ENCODE peak calls at places on chromosome 12, in four cellular contexts. One of them, this sample, is unnamed.

GRCh38 chr12:118120579-118121363 is 15.2 kb upstream of the PEBP1 start:
- DNase-seq in K562: peak; percentile 89
- DNase-seq in H1: peak; percentile 79
- DNase-seq in HepG2: peak; percentile 91
- DNase-seq in this sample: peak; percentile 69

GRCh38 chr12:31362115-31362758 is 36.3 kb upstream of the SINHCAF start:
- DNase-seq in HepG2: peak; percentile 66
- DNase-seq in K562: peak; percentile 29
- DNase-seq in H1: peak; percentile 68
- DNase-seq in this sample: no peak

GRCh38 chr12:1966561-1967211 is 37.6 kb downstream of the DCP1B start:
- DNase-seq in HepG2: no peak
- DNase-seq in K562: no peak
- DNase-seq in H1: no peak
- DNase-seq in this sample: no peak

GRCh38 chr12:103495158-103495782 is 498 bp downstream of the C12orf42 start:
- DNase-seq in H1: peak; percentile 82
- DNase-seq in HepG2: no peak
- DNase-seq in K562: peak; percentile 36
- DNase-seq in this sample: peak; percentile 14

GRCh38 chr12:15356831-15357456 is 34.6 kb downstream of the PTPRO start:
- DNase-seq in HepG2: no peak
- DNase-seq in H1: no peak
- DNase-seq in K562: no peak
- DNase-seq in this sample: no peak

GRCh38 chr12:124927325-124928094 is 13.1 kb upstream of the UBC start:
- DNase-seq in K562: peak; percentile 84
- DNase-seq in H1: peak; percentile 99
- DNase-seq in HepG2: peak; percentile 85
- DNase-seq in this sample: peak; percentile 95

GRCh38 chr12:20300457-20300856 is 67.9 kb upstream of the PDE3A start:
- DNase-seq in H1: no peak
- DNase-seq in HepG2: no peak
- DNase-seq in K562: no peak
- DNase-seq in this sample: no peak

GRCh38 chr12:6201199-6201608 is 1.0 kb downstream of the CD9 start:
- DNase-seq in HepG2: no peak
- DNase-seq in K562: no peak
- DNase-seq in H1: no peak
- DNase-seq in this sample: peak; percentile 68

GRCh38 chr12:1644523-1645438 is 15.8 kb downstream of the WNT5B start:
- DNase-seq in HepG2: no peak
- DNase-seq in K562: no peak
- DNase-seq in H1: no peak
- DNase-seq in this sample: no peak

GRCh38 chr12:54005853-54006699 is 2.7 kb upstream of the HOXC8 start:
- DNase-seq in HepG2: peak; percentile 73
- DNase-seq in H1: peak; percentile 98
- DNase-seq in K562: peak; percentile 82
- DNase-seq in this sample: peak; percentile 82

GRCh38 chr12:54009171-54010052 is 627 bp downstream of the HOXC8 start:
- DNase-seq in K562: no peak
- DNase-seq in H1: no peak
- DNase-seq in HepG2: no peak
- DNase-seq in this sample: peak; percentile 53

GRCh38 chr12:54006700-54007220 is 2.0 kb upstream of the HOXC8 start:
- DNase-seq in HepG2: no peak
- DNase-seq in H1: no peak
- DNase-seq in K562: no peak
- DNase-seq in this sample: no peak

GRCh38 chr12:54008260-54008552 is 579 bp upstream of the HOXC8 start:
- DNase-seq in HepG2: no peak
- DNase-seq in K562: no peak
- DNase-seq in H1: no peak
- DNase-seq in this sample: no peak

DNA sequence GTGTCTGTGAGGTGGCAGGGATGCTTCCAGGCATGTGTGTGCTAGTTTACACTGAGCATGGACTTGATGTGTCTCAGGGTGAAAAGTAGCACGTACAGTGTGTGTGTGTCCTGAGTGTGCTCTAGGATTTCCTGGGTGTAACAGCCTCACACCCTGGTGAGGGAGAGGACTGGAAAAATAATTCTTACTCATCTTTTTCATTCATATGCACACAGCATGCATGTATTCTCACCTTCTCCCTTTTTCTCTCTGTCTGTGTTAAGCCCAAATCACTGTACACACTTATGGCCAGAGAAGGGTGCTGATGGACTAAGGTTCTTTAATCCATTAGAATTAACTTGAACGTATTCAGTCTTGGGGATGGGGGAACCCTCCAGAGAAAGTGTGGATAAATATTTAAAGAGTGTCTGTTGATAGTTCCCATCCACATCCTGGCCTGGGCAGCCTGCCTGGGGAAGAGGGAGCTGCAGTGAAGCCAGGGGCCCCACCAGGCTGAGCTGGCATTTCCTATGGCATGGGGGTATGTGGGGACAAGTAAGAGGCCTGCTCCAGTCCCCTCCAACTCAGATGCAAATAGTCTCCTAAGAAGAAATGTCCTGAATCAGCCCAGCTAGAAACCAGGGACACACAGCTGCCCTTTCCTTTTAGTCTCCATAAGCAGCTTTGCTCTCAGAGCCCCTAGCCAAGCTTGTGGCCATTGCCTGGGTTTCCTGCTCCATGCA is 1.1 kb upstream of the HOXC8 start:
- DNase-seq in H1: no peak
- DNase-seq in HepG2: no peak
- DNase-seq in K562: no peak
- DNase-seq in this sample: no peak
- TF ChIP-seq RNF2 in H1: no peak
- TF ChIP-seq RNF2 in HepG2: no peak
- TF ChIP-seq RNF2 in K562: no peak
- TF ChIP-seq RNF2 in this sample: no peak

DNA sequence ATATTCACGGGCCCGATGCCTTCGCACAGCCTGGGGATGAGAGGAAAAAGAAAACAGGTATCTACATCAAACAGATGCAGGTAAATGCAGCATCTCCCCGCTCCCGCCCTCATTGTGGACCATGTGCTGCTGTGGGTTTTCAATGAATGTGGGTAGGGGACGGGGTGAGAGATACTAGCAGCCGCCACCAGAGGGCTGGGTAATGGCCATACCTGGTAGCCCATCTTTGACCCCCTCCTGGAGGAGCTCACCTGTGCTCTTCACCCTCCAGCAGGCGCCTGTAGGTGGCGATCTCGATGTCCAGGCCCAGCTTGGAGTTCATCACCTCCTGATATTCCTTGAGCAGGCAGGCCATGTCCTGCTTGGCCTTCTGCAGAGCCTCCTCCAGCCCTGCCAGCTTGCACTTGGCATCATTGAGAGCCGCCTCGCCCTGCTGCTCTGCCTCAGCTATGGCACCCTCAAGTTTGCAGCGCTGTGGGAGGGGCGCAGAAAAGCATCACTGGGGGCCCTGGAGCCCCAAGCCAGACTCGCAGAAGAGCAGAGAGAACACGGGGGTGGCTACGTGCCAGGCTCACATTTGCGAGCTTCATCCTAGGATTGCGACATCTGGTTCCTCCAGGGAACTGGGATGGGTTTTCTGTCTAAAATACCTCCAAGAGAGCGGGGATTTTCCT is 10.2 kb downstream of the KRT82 start:
- DNase-seq in HepG2: peak; percentile 33
- DNase-seq in H1: peak; percentile 87
- DNase-seq in K562: peak; percentile 57
- DNase-seq in this sample: peak; percentile 55
- TF ChIP-seq RNF2 in HepG2: no peak
- TF ChIP-seq RNF2 in H1: no peak
- TF ChIP-seq RNF2 in K562: no peak
- TF ChIP-seq RNF2 in this sample: no peak

GRCh38 chr12:12157424-12157823 is 86.7 kb downstream of the BCL2L14 start:
- DNase-seq in HepG2: no peak
- DNase-seq in H1: no peak
- DNase-seq in K562: no peak
- DNase-seq in this sample: no peak

GRCh38 chr12:12158858-12159257 is 88.1 kb downstream of the BCL2L14 start:
- DNase-seq in HepG2: no peak
- DNase-seq in K562: no peak
- DNase-seq in H1: no peak
- DNase-seq in this sample: no peak

GRCh38 chr12:12159988-12160387 is 89.2 kb downstream of the BCL2L14 start:
- DNase-seq in H1: no peak
- DNase-seq in HepG2: no peak
- DNase-seq in K562: no peak
- DNase-seq in this sample: no peak

GRCh38 chr12:12156116-12156515 is 85.4 kb downstream of the BCL2L14 start:
- DNase-seq in H1: no peak
- DNase-seq in HepG2: no peak
- DNase-seq in K562: no peak
- DNase-seq in this sample: no peak

GRCh38 chr12:12156835-12157234 is 86.1 kb downstream of the BCL2L14 start:
- DNase-seq in H1: no peak
- DNase-seq in K562: no peak
- DNase-seq in HepG2: no peak
- DNase-seq in this sample: no peak
- TF ChIP-seq RNF2 in H1: no peak
- TF ChIP-seq RNF2 in K562: no peak
- TF ChIP-seq RNF2 in HepG2: no peak
- TF ChIP-seq RNF2 in this sample: no peak

DNA sequence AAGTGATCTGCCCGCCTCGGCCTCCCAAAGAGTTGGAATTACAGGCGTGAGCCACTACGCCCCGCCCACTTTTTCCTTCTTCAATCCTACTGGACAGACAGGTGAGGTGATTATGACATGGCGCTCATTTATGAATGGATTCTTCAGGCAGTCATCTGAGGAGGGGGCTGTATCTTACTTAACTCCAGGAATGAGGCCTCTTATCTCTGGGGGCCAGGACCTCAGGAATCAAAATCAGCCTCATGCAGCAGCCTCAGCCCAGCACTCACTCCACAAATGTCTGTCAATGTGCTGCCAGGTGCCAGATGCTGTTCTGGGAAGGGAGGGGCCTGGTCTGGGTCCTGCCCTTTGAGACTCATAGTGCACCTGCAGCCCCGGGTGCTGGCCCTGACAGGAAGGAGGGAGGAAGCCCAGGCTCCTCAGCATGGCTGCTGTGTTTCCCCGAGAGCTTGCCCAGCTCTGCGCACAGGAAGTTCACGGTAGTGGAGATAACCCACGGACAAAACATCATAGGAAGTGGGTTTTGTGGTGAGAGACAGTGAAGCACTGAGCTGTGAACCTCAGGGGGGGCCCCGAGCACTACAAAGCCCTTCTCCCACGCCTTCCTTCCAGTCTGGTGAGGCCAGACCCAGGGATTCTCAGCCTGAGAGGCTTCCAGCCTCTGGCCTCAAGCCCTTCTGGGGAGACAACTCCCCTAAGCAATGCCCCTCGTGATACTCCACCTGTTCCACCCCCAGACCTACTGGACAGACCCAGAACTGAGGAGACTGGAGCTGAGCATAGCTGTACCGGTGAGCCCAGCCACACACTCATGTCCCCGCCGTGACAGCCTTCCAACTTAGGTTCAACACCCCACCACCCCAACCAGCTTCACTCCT is 22.3 kb downstream of the GALNT6 start:
- DNase-seq in H1: no peak
- DNase-seq in K562: peak; percentile 81
- DNase-seq in HepG2: no peak
- DNase-seq in this sample: no peak
- TF ChIP-seq RNF2 in H1: no peak
- TF ChIP-seq RNF2 in K562: peak; percentile 60
- TF ChIP-seq RNF2 in HepG2: no peak
- TF ChIP-seq RNF2 in this sample: no peak